ENCODE peak calls at places on chromosomes 4 and X, in five cellular contexts. C is Panc1, G is sigmoid colon, S is transverse colon, M is stomach. O is an unnamed sample.
A peak's percentile ranks its signal among the peaks of the same experiment; 100 is the strongest.

GRCh38 chr4:188986271-188986689 is 847.0 kb downstream of the TRIML1 start:
- DNase-seq in G (no peak), C (peak; percentile 24), S (no peak), M (no peak), O (no peak)

GRCh38 chr4:73661646-73662119 is 41.4 kb upstream of the RASSF6 start:
- DNase-seq in G (no peak), S (no peak), M (no peak), C (no peak), O (no peak)

GRCh38 chr4:31613946-31614623 is 893.9 kb downstream of the PCDH7 start:
- DNase-seq in S (no peak), C (no peak), G (no peak), M (no peak), O (no peak)

GRCh38 chr4:119525005-119525749 is 103.4 kb downstream of the PDE5A start:
- DNase-seq in S (no peak), M (no peak), C (peak; percentile 66), G (no peak), O (no peak)

GRCh38 chr4:144646523-144647094 is 653 bp downstream of the HHIP start:
- DNase-seq in C (no peak), S (no peak), G (no peak), M (no peak), O (no peak)

GRCh38 chr4:147884536-147884935 is 152.6 kb downstream of the ARHGAP10 start:
- DNase-seq in G (no peak), S (no peak), M (no peak), C (no peak), O (no peak)

GRCh38 chr4:84870398-84871163 is 95.9 kb downstream of the WDFY3 start:
- DNase-seq in M (no peak), G (no peak), C (no peak), S (no peak), O (no peak)

GRCh38 chrX:120560405-120560841 is 339 bp downstream of the CUL4B start:
- DNase-seq in G (peak; percentile 67), S (peak; percentile 43), C (peak; percentile 24), M (peak; percentile 36), O (no peak)

GRCh38 chr4:7929530-7929951 is 10.1 kb downstream of the AFAP1 start:
- DNase-seq in G (peak; percentile 66), C (no peak), S (peak; percentile 81), M (peak; percentile 56), O (no peak)

GRCh38 chr4:112766422-112766821 is 129.5 kb downstream of the LARP7 start:
- DNase-seq in M (no peak), G (no peak), S (no peak), C (no peak), O (no peak)

GRCh38 chrX:18994713-18995112 is 10.8 kb upstream of the PHKA2 start:
- DNase-seq in M (no peak), S (no peak), C (no peak), G (no peak), O (no peak)

GRCh38 chr4:112515278-112516075 is 503 bp downstream of the NEUROG2 start:
- DNase-seq in G (no peak), C (no peak), M (no peak), S (no peak), O (no peak)

GRCh38 chrX:139298437-139298836 is 232.1 kb upstream of the F9 start:
- DNase-seq in C (no peak), G (no peak), M (no peak), S (no peak), O (no peak)

GRCh38 chr4:76377922-76378321 is 43.0 kb downstream of the CCDC158 start:
- DNase-seq in C (no peak), G (no peak), S (peak; percentile 60), M (peak; percentile 56), O (no peak)

GRCh38 chrX:40199704-40200103 is 101.9 kb upstream of the BCOR start:
- DNase-seq in M (no peak), C (no peak), S (no peak), G (no peak), O (no peak)

GRCh38 chr4:168589154-168589553 is 92.3 kb downstream of the PALLD start:
- DNase-seq in G (no peak), C (no peak), S (no peak), M (no peak), O (no peak)

GRCh38 chr4:48141048-48141447 is 7.0 kb upstream of the TXK start:
- DNase-seq in M (no peak), S (no peak), C (no peak), G (no peak), O (no peak)

GRCh38 chr4:3062466-3062865 is 11.9 kb downstream of the HTT-AS start:
- DNase-seq in S (no peak), G (no peak), C (no peak), M (no peak), O (no peak)

GRCh38 chrX:7132335-7133035 is 15.0 kb upstream of the STS start:
- DNase-seq in M (peak; percentile 90), C (no peak), S (peak; percentile 91), G (no peak), O (no peak)

GRCh38 chrX:11239230-11239629 is 54.0 kb upstream of the AMELX start:
- DNase-seq in M (no peak), G (no peak), C (no peak), S (no peak), O (no peak)

GRCh38 chr4:27790911-27791310 is 930.3 kb downstream of the STIM2 start:
- DNase-seq in M (no peak), G (no peak), C (no peak), S (no peak), O (no peak)

GRCh38 chrX:8845060-8845459 is 43.9 kb upstream of the FAM9A start:
- DNase-seq in C (no peak), M (no peak), G (no peak), S (no peak), O (no peak)

GRCh38 chr4:186932631-186933150 is 209.0 kb upstream of the FAT1 start:
- DNase-seq in C (no peak), S (no peak), G (no peak), M (no peak), O (no peak)

GRCh38 chr4:38210396-38211114 is 250.4 kb downstream of the PTTG2 start:
- DNase-seq in C (no peak), S (no peak), G (no peak), M (no peak), O (no peak)

GRCh38 chr4:41882622-41883347 is 52.4 kb upstream of the TMEM33 start:
- DNase-seq in S (no peak), M (peak; percentile 42), C (no peak), G (no peak), O (no peak)

GRCh38 chr4:155766544-155766943 is 7.7 kb downstream of the GUCY1B1 start:
- DNase-seq in G (no peak), S (no peak), M (no peak), C (no peak), O (no peak)

GRCh38 chr4:881709-882108 is 50.4 kb downstream of the GAK start:
- DNase-seq in G (no peak), M (no peak), C (no peak), S (no peak), O (no peak)

GRCh38 chr4:885353-885752 is 46.8 kb downstream of the GAK start:
- DNase-seq in S (no peak), M (no peak), C (no peak), G (no peak), O (no peak)

GRCh38 chr4:884259-884658 is 47.9 kb downstream of the GAK start:
- DNase-seq in G (no peak), C (no peak), S (no peak), M (no peak), O (no peak)

GRCh38 chr4:882646-883045 is 49.5 kb downstream of the GAK start:
- DNase-seq in M (no peak), G (no peak), C (no peak), S (no peak), O (no peak)

GRCh38 chr4:883377-884095 is 48.6 kb downstream of the GAK start:
- DNase-seq in S (no peak), M (no peak), C (no peak), G (no peak), O (no peak)
- H3K36me3 ChIP-seq in S (no peaks in the 10 kb centered on the region), M (peaks cover 100% of the 10 kb centered on the region), C (no peaks in the 10 kb centered on the region), G (peaks cover 53% of the 10 kb centered on the region), O (peaks cover under 1% of the 10 kb centered on the region)

GRCh38 chrX:261858-262390 is 19.3 kb upstream of the PLCXD1 start:
- DNase-seq in C (no peak), M (no peak), G (no peak), S (no peak), O (no peak)

GRCh38 chrX:267771-268261 is 13.4 kb upstream of the PLCXD1 start:
- DNase-seq in S (peak; percentile 44), C (no peak), G (peak; percentile 54), M (peak; percentile 23), O (no peak)

GRCh38 chrX:262391-262909 is 18.7 kb upstream of the PLCXD1 start:
- DNase-seq in S (no peak), M (peak; percentile 29), C (no peak), G (peak; percentile 44), O (no peak)

GRCh38 chrX:264634-265455 is 16.3 kb upstream of the PLCXD1 start:
- DNase-seq in C (no peak), S (no peak), M (peak; percentile 76), G (peak; percentile 3), O (no peak)

DNA sequence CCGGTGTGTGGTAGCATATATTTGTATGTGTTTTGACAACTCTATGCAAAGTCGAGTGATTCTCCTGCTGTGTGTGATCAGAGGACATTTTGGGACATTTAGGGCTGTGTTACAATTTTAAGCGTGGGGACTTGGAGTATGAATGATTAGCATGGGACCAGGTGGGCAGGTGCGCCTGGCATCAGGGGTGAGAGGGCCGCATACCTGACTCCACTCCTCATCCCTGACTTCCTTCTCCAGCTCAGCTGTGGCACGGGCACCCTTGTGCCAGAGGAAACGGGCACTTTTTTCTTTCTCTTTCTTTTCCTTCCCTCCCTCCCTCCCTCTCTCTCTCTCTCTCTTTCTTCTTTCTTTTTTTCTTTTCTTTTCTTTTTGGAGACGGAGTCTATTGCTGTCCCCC is 15.7 kb upstream of the PLCXD1 start:
- DNase-seq in G (peak; percentile 49), C (no peak), M (peak; percentile 13), S (no peak), O (no peak)
- H3K27ac ChIP-seq in G (no peak overlapping the region), C (no peak overlapping the region), M (peak overlapping the region; percentile 11), S (no peak overlapping the region), O (no peak overlapping the region)

GRCh38 chr4:159103406-159104131 is 690 bp downstream of the RAPGEF2 start:
- DNase-seq in S (peak; percentile 58), G (peak; percentile 75), M (peak; percentile 47), C (no peak), O (no peak)
- TF ChIP-seq POLR2AphosphoS5 in S (no peak), G (no peak), M (no peak), C (no peak), O (no peak)

GRCh38 chr4:87088188-87088587 is 132.2 kb downstream of the KLHL8 start:
- DNase-seq in S (no peak), G (no peak), C (no peak), M (no peak), O (no peak)
- H3K36me3 ChIP-seq in S (no peaks in the 10 kb centered on the region), G (no peaks in the 10 kb centered on the region), C (no peaks in the 10 kb centered on the region), M (peaks cover 35% of the 10 kb centered on the region), O (peaks cover 28% of the 10 kb centered on the region)

GRCh38 chrX:35339796-35340195 is 397.2 kb downstream of the FAM47B start:
- DNase-seq in C (no peak), G (no peak), M (no peak), S (no peak), O (no peak)
- H3K27ac ChIP-seq in C (no peak overlapping the region), G (no peak overlapping the region), M (no peak overlapping the region), S (no peak overlapping the region), O (no peak overlapping the region)

O was measured in SK-N-MC.